ENCODE peak calls at places on chromosomes 12 and 14, in seven cellular contexts. D is kidney, B is tibial nerve, N is pancreas, H is gastrocnemius medialis, P is ovary, E is aorta. T is an unnamed sample.

GRCh38 chr14:104968541-104969401 is 9.4 kb downstream of the AHNAK2 start:
- DNase-seq in D (peak; percentile 85), B (no peak), N (no peak), H (peak; percentile 12), P (no peak), E (no peak), T (no peak)

GRCh38 chr12:52193991-52194390 is 2.2 kb upstream of the KRT80 start:
- DNase-seq in D (no peak), B (no peak), N (no peak), H (no peak), P (no peak), E (no peak), T (no peak)

GRCh38 chr14:24659916-24660570 is 26.1 kb upstream of the GZMB start:
- DNase-seq in D (no peak), B (no peak), N (no peak), H (no peak), P (no peak), E (no peak), T (no peak)

GRCh38 chr12:50928392-50928791 is 24.0 kb upstream of the HIGD1C start:
- DNase-seq in D (no peak), B (no peak), N (no peak), H (no peak), P (no peak), E (no peak), T (no peak)

GRCh38 chr14:88551094-88551870 is 3.5 kb downstream of the PTPN21 start:
- DNase-seq in D (peak; percentile 92), B (peak; percentile 73), N (peak; percentile 77), H (peak; percentile 77), P (peak; percentile 82), E (peak; percentile 84), T (peak; percentile 85)

GRCh38 chr12:77995436-77996167 is 164.9 kb downstream of the NAV3 start:
- DNase-seq in D (no peak), B (no peak), N (no peak), H (no peak), P (no peak), E (no peak), T (no peak)

GRCh38 chr12:47159348-47159747 is 79.6 kb upstream of the AMIGO2 start:
- DNase-seq in D (no peak), B (no peak), N (no peak), H (no peak), P (no peak), E (no peak), T (no peak)

GRCh38 chr12:67714648-67715047 is 66.1 kb downstream of the DYRK2 start:
- DNase-seq in D (no peak), B (no peak), N (no peak), H (no peak), P (no peak), E (no peak), T (no peak)

GRCh38 chr12:42757735-42758134 is 168.2 kb upstream of the PRICKLE1 start:
- DNase-seq in D (no peak), B (no peak), N (no peak), H (no peak), P (no peak), E (no peak), T (no peak)

GRCh38 chr12:55663391-55663790 is 26.7 kb downstream of the OR10P1 start:
- DNase-seq in D (no peak), B (no peak), N (no peak), H (no peak), P (no peak), E (no peak), T (no peak)

GRCh38 chr14:89600029-89600428 is 183.0 kb upstream of the FOXN3 start:
- DNase-seq in D (no peak), B (no peak), N (no peak), H (no peak), P (no peak), E (no peak), T (no peak)
- H3K9me3 ChIP-seq in D (peaks cover 6% of the 10 kb centered on the region), B (peaks cover 34% of the 10 kb centered on the region), N (no peaks in the 10 kb centered on the region), H (peaks cover 21% of the 10 kb centered on the region), P (no peaks in the 10 kb centered on the region), E (no peaks in the 10 kb centered on the region), T (peaks cover 30% of the 10 kb centered on the region)

GRCh38 chr12:34107016-34107415 is 84.7 kb downstream of the ALG10 start:
- DNase-seq in D (peak; percentile 67), B (no peak), N (no peak), H (no peak), P (no peak), E (no peak), T (no peak)

GRCh38 chr12:34107781-34108404 is 85.6 kb downstream of the ALG10 start:
- DNase-seq in D (peak; percentile 60), B (no peak), N (no peak), H (no peak), P (no peak), E (no peak), T (no peak)

GRCh38 chr12:34108967-34109366 is 86.7 kb downstream of the ALG10 start:
- DNase-seq in D (peak; percentile 65), B (no peak), N (no peak), H (no peak), P (no peak), E (no peak), T (no peak)

GRCh38 chr12:34108405-34108803 is 86.1 kb downstream of the ALG10 start:
- DNase-seq in D (peak; percentile 72), B (no peak), N (no peak), H (no peak), P (no peak), E (no peak), T (no peak)

DNA sequence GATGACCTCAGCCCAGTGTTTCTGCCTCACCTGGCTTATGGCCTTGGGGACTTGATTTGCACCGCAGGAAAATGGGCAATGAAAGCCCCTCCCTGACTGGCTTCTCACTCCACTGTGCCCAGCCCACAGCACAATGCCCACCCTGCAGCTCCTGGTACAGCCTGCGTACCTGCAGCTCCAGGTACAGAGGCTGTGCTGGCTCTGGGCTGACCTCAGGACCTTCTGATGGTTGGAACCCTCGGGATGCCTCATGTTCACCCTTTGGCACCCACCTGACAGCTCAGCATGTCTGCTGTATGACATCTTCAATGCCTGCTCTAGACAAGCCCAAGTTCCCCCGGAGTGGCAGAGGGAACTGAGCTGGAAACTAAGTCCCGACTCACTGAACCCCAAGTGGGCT is 87.1 kb downstream of the ALG10 start:
- DNase-seq in D (no peak), B (no peak), N (no peak), H (no peak), P (no peak), E (no peak), T (no peak)
- H3K9me3 ChIP-seq in D (no peaks in the 10 kb centered on the region), B (no peaks in the 10 kb centered on the region), N (no peaks in the 10 kb centered on the region), H (no peaks in the 10 kb centered on the region), P (no peaks in the 10 kb centered on the region), E (no peaks in the 10 kb centered on the region), T (no peaks in the 10 kb centered on the region)

GRCh38 chr14:38623661-38624060 is 367.8 kb upstream of the CLEC14A start:
- DNase-seq in D (no peak), B (no peak), N (no peak), H (no peak), P (no peak), E (no peak), T (no peak)

GRCh38 chr14:38629412-38629811 is 373.5 kb upstream of the CLEC14A start:
- DNase-seq in D (no peak), B (no peak), N (no peak), H (no peak), P (no peak), E (no peak), T (no peak)

GRCh38 chr14:38627163-38627562 is 371.3 kb upstream of the CLEC14A start:
- DNase-seq in D (no peak), B (no peak), N (no peak), H (no peak), P (no peak), E (no peak), T (no peak)
- H3K9me3 ChIP-seq in D (no peaks in the 10 kb centered on the region), B (peaks cover 6% of the 10 kb centered on the region), N (no peaks in the 10 kb centered on the region), H (no peaks in the 10 kb centered on the region), P (no peaks in the 10 kb centered on the region), E (no peaks in the 10 kb centered on the region), T (no peaks in the 10 kb centered on the region)

GRCh38 chr14:26622611-26623010 is 24.8 kb upstream of the NOVA1 start:
- DNase-seq in D (no peak), B (no peak), N (no peak), H (no peak), P (no peak), E (no peak), T (no peak)
- H3K9me3 ChIP-seq in D (no peaks in the 10 kb centered on the region), B (no peaks in the 10 kb centered on the region), N (no peaks in the 10 kb centered on the region), H (no peaks in the 10 kb centered on the region), P (no peaks in the 10 kb centered on the region), E (no peaks in the 10 kb centered on the region), T (no peaks in the 10 kb centered on the region)

GRCh38 chr14:26872930-26873470 is 275.2 kb upstream of the NOVA1 start:
- DNase-seq in D (no peak), B (no peak), N (no peak), H (no peak), P (no peak), E (no peak), T (no peak)
- H3K9me3 ChIP-seq in D (no peaks in the 10 kb centered on the region), B (no peaks in the 10 kb centered on the region), N (no peaks in the 10 kb centered on the region), H (no peaks in the 10 kb centered on the region), P (no peaks in the 10 kb centered on the region), E (no peaks in the 10 kb centered on the region), T (no peaks in the 10 kb centered on the region)

GRCh38 chr12:10235761-10236631 is 23.3 kb downstream of the GABARAPL1 start:
- DNase-seq in D (no peak), B (no peak), N (no peak), H (no peak), P (peak; percentile 46), E (no peak), T (no peak)
- H3K9me3 ChIP-seq in D (no peaks in the 10 kb centered on the region), B (peaks cover 8% of the 10 kb centered on the region), N (no peaks in the 10 kb centered on the region), H (no peaks in the 10 kb centered on the region), P (no peaks in the 10 kb centered on the region), E (no peaks in the 10 kb centered on the region), T (no peaks in the 10 kb centered on the region)

GRCh38 chr14:60956632-60957031 is 24.2 kb downstream of the TRMT5 start:
- DNase-seq in D (no peak), B (no peak), N (no peak), H (no peak), P (no peak), E (no peak), T (no peak)
- H3K9me3 ChIP-seq in D (no peaks in the 10 kb centered on the region), B (peaks cover 72% of the 10 kb centered on the region), N (no peaks in the 10 kb centered on the region), H (peaks cover 19% of the 10 kb centered on the region), P (no peaks in the 10 kb centered on the region), E (no peaks in the 10 kb centered on the region), T (peaks cover 5% of the 10 kb centered on the region)

GRCh38 chr14:34302654-34303053 is 159.4 kb downstream of the SPTSSA start:
- DNase-seq in D (no peak), B (no peak), N (peak; percentile 75), H (no peak), P (no peak), E (no peak), T (no peak)
- H3K9me3 ChIP-seq in D (no peaks in the 10 kb centered on the region), B (no peaks in the 10 kb centered on the region), N (no peaks in the 10 kb centered on the region), H (no peaks in the 10 kb centered on the region), P (no peaks in the 10 kb centered on the region), E (no peaks in the 10 kb centered on the region), T (no peaks in the 10 kb centered on the region)

GRCh38 chr12:34347367-34347766 is 325.1 kb downstream of the ALG10 start:
- DNase-seq in D (no peak), B (no peak), N (no peak), H (no peak), P (no peak), E (no peak), T (no peak)
- H3K9me3 ChIP-seq in D (no peaks in the 10 kb centered on the region), B (peaks cover 99% of the 10 kb centered on the region), N (no peaks in the 10 kb centered on the region), H (no peaks in the 10 kb centered on the region), P (no peaks in the 10 kb centered on the region), E (no peaks in the 10 kb centered on the region), T (no peaks in the 10 kb centered on the region)

DNA sequence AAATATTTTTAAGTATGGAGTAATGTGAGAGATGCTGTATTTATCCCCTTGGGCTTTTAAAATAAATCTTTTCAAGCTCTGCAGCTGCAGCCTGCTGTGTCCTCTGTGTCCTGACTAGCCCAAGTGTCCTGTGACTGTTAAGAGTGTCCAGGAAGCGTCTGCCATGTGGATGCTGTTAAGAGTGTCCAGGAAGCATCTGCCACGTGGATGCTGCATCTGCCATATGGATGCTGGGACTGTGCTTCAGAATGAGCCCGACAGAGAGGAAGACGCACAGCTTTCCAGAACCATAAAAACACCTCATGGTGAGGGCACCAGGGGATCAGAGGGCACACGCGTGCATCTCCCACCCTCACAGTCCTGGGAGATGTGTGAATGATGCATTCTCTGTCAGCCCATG is 307.3 kb downstream of the ADGRD1 start:
- DNase-seq in D (no peak), B (no peak), N (no peak), H (no peak), P (no peak), E (no peak), T (no peak)
- H3K9me3 ChIP-seq in D (no peaks in the 10 kb centered on the region), B (peaks cover 6% of the 10 kb centered on the region), N (no peaks in the 10 kb centered on the region), H (no peaks in the 10 kb centered on the region), P (no peaks in the 10 kb centered on the region), E (no peaks in the 10 kb centered on the region), T (no peaks in the 10 kb centered on the region)